ENCODE peak calls at places on chromosomes 13 and 19, in ten cellular contexts. Z is GM13977, O is colonic mucosa, K is lung, F is choroid plexus epithelial cell, B is heart left ventricle, U is neural progenitor cell, S is astrocyte, J is dorsolateral prefrontal cortex, H is AG04450. N is an unnamed sample.

GRCh38 chr13:39263033-39263432 is 224.8 kb downstream of the NHLRC3 start:
- DNase-seq in Z (peak), O (peak), K (no peak), F (peak), B (peak), U (peak), S (no peak), J (no peak), H (no peak), N (peak)

GRCh38 chr13:99894105-99894504 is 77.5 kb downstream of the ZIC5 start:
- DNase-seq in Z (no peak), O (no peak), K (no peak), F (no peak), B (no peak), U (no peak), S (no peak), J (no peak), H (no peak), N (no peak)

GRCh38 chr13:96044238-96044637 is 9.0 kb downstream of the UGGT2 start:
- DNase-seq in Z (no peak), O (no peak), K (no peak), F (no peak), B (no peak), U (no peak), S (no peak), J (no peak), H (no peak), N (no peak)

GRCh38 chr13:39655569-39656324 is at the start of gene COG6:
- DNase-seq in Z (peak), O (peak), K (peak), F (peak), B (peak), U (peak), S (peak), J (peak), H (peak), N (peak)

GRCh38 chr19:32206065-32206464 is 139.3 kb upstream of the ZNF507 start:
- DNase-seq in Z (no peak), O (no peak), K (no peak), F (no peak), B (no peak), U (no peak), S (no peak), J (no peak), H (no peak), N (no peak)

GRCh38 chr19:49987159-49987698 is 26.3 kb upstream of the SIGLEC11 start:
- DNase-seq in Z (peak), O (peak), K (peak), F (peak), B (peak), U (peak), S (peak), J (peak), H (peak), N (peak)

GRCh38 chr19:16525751-16526481 is 16.3 kb downstream of the CHERP start:
- DNase-seq in Z (peak), O (no peak), K (no peak), F (no peak), B (no peak), U (no peak), S (no peak), J (no peak), H (no peak), N (no peak)

GRCh38 chr13:32731576-32731975 is 145.3 kb downstream of the PDS5B start:
- DNase-seq in Z (no peak), O (no peak), K (no peak), F (peak), B (no peak), U (no peak), S (peak), J (no peak), H (no peak), N (peak)

GRCh38 chr13:91722267-91722884 is 324.0 kb downstream of the GPC5 start:
- DNase-seq in Z (peak), O (no peak), K (no peak), F (peak), B (no peak), U (peak), S (peak), J (no peak), H (no peak), N (peak)

GRCh38 chr19:13153627-13154240 is 3.5 kb downstream of the IER2 start:
- DNase-seq in Z (peak), O (peak), K (no peak), F (peak), B (no peak), U (no peak), S (peak), J (no peak), H (no peak), N (no peak)

GRCh38 chr13:29648760-29649159 is 53.3 kb upstream of the SLC7A1 start:
- DNase-seq in Z (no peak), O (no peak), K (no peak), F (no peak), B (no peak), U (no peak), S (no peak), J (no peak), H (no peak), N (no peak)

GRCh38 chr19:45160870-45161714 is at the start of gene NKPD1:
- DNase-seq in Z (no peak), O (peak), K (peak), F (no peak), B (no peak), U (no peak), S (no peak), J (no peak), H (no peak), N (no peak)

GRCh38 chr19:10691883-10692282 is 9.4 kb upstream of the QTRT1 start:
- DNase-seq in Z (no peak), O (no peak), K (no peak), F (no peak), B (no peak), U (no peak), S (no peak), J (no peak), H (no peak), N (no peak)

GRCh38 chr13:51942189-51942588 is 69.1 kb downstream of the ATP7B start:
- DNase-seq in Z (no peak), O (peak), K (no peak), F (no peak), B (no peak), U (no peak), S (no peak), J (no peak), H (no peak), N (no peak)

GRCh38 chr13:98405690-98406344 is 171.1 kb downstream of the STK24 start:
- DNase-seq in Z (no peak), O (no peak), K (no peak), F (no peak), B (no peak), U (no peak), S (no peak), J (no peak), H (no peak), N (no peak)

GRCh38 chr13:76214001-76214400 is 577.9 kb downstream of the LMO7 start:
- DNase-seq in Z (no peak), O (no peak), K (no peak), F (no peak), B (no peak), U (no peak), S (no peak), J (no peak), H (no peak), N (no peak)

GRCh38 chr13:73910733-73911132 is 223.5 kb downstream of the KLF12 start:
- DNase-seq in Z (no peak), O (no peak), K (no peak), F (no peak), B (no peak), U (no peak), S (no peak), J (no peak), H (no peak), N (no peak)

GRCh38 chr19:28606269-28607032 is 606.5 kb downstream of the UQCRFS1 start:
- DNase-seq in Z (no peak), O (no peak), K (no peak), F (no peak), B (no peak), U (no peak), S (no peak), J (no peak), H (no peak), N (no peak)

GRCh38 chr13:41074523-41074922 is 13.2 kb downstream of the WBP4 start:
- DNase-seq in Z (no peak), O (no peak), K (no peak), F (no peak), B (no peak), U (no peak), S (no peak), J (no peak), H (no peak), N (no peak)

GRCh38 chr19:39502640-39503417 is 4.1 kb downstream of the DLL3 start:
- DNase-seq in Z (peak), O (peak), K (peak), F (peak), B (peak), U (peak), S (peak), J (peak), H (no peak), N (no peak)

DNA sequence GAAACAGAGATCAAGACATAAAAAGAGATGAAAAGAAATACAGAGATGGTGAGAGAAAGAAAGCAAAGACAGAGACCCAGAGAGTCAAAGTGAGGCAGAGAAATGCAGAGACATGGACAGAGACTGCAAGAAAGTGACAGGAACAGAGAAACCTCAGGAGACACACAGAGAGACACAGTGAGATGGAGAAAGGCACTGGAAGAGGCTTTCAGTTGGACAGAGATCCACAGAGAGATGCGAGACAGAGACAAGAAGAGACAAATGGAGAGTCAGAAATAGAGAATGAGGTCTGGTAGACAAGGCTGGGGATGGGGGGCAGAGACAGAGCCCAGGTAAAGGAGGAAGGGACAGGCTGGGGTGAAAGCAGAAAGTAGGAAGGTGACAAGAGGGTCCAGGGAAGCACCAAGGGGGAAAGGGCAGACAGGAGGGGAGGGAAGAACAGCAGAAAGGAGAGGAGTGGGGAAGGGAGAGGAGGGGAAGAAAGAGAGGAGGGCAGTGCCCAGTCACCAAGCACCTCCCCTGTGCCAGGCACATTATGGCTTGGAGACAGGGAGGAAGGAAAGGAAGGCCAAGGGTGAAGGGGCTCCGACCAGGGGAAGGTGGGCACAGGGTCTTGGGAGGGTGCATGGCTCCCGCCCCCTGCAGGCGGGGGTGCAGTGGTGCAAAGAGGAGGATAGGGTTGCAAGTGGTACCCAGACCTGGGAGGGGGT is 38.5 kb downstream of the DEDD2 start:
- DNase-seq in Z (no peak), O (no peak), K (no peak), F (no peak), B (no peak), U (no peak), S (no peak), J (no peak), H (no peak), N (no peak)
- TF ChIP-seq CTCF in Z (peak), O (no peak), K (no peak), F (peak), B (no peak), U (peak), S (no peak), J (no peak), H (peak), N (peak)

GRCh38 chr13:21557995-21558394 is 46.0 kb downstream of the MICU2 start:
- DNase-seq in Z (no peak), O (no peak), K (no peak), F (peak), B (no peak), U (peak), S (no peak), J (no peak), H (no peak), N (peak)
- TF ChIP-seq CTCF in Z (peak), O (no peak), K (no peak), F (peak), B (peak), U (peak), S (peak), J (no peak), H (peak), N (peak)

GRCh38 chr19:2289714-2290435 is 7.9 kb upstream of the PEAK3 start:
- DNase-seq in Z (peak), O (peak), K (peak), F (no peak), B (no peak), U (peak), S (no peak), J (no peak), H (no peak), N (no peak)

GRCh38 chr19:2290441-2291184 is 8.6 kb upstream of the PEAK3 start:
- DNase-seq in Z (peak), O (peak), K (no peak), F (no peak), B (no peak), U (peak), S (no peak), J (no peak), H (no peak), N (no peak)

GRCh38 chr19:2287585-2287984 is 5.6 kb upstream of the PEAK3 start:
- DNase-seq in Z (no peak), O (no peak), K (no peak), F (no peak), B (no peak), U (no peak), S (no peak), J (no peak), H (no peak), N (no peak)

GRCh38 chr19:2288010-2288742 is 6.2 kb upstream of the PEAK3 start:
- DNase-seq in Z (no peak), O (no peak), K (no peak), F (no peak), B (no peak), U (no peak), S (no peak), J (no peak), H (no peak), N (no peak)

GRCh38 chr19:2288743-2289713 is 7.1 kb upstream of the PEAK3 start:
- DNase-seq in Z (no peak), O (no peak), K (no peak), F (no peak), B (no peak), U (no peak), S (no peak), J (no peak), H (no peak), N (no peak)
- TF ChIP-seq CTCF in Z (no peak), O (no peak), K (no peak), F (no peak), B (no peak), U (no peak), S (no peak), J (no peak), H (no peak), N (no peak)

GRCh38 chr13:109426690-109426990 is 359.7 kb downstream of the IRS2 start:
- DNase-seq in Z (no peak), O (no peak), K (no peak), F (peak), B (no peak), U (no peak), S (peak), J (no peak), H (no peak), N (no peak)

GRCh38 chr13:109427148-109427547 is 359.2 kb downstream of the IRS2 start:
- DNase-seq in Z (no peak), O (no peak), K (no peak), F (peak), B (no peak), U (no peak), S (peak), J (no peak), H (no peak), N (peak)

GRCh38 chr13:109425821-109426689 is 360.3 kb downstream of the IRS2 start:
- DNase-seq in Z (no peak), O (no peak), K (no peak), F (no peak), B (no peak), U (no peak), S (no peak), J (no peak), H (no peak), N (no peak)

GRCh38 chr13:109428146-109428545 is 358.2 kb downstream of the IRS2 start:
- DNase-seq in Z (no peak), O (no peak), K (no peak), F (no peak), B (no peak), U (no peak), S (no peak), J (no peak), H (no peak), N (no peak)

DNA sequence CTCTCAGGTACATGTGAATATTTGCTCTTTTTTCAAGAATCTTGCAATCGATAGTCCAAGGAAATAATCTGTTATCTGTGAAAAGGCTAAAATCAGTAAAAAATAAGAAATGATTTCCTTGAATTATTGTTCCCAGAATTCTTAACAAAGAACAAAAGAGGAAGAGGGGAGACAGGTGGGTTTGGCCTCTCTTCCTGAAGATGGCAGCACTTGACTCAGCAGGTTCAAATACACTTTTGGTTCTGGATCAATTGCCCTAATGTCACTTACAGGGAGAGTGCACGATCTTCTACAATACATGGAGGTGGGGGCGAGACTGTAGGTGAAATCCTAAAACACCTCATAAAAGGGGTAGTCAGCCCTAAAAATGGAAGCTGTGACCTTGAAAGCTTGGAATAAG is 358.7 kb downstream of the IRS2 start:
- DNase-seq in Z (no peak), O (no peak), K (no peak), F (no peak), B (no peak), U (no peak), S (no peak), J (no peak), H (no peak), N (no peak)
- TF ChIP-seq CTCF in Z (no peak), O (no peak), K (no peak), F (no peak), B (no peak), U (peak), S (no peak), J (no peak), H (no peak), N (peak)